ENCODE peak calls at places on chromosomes 6 and 20, in four cellular contexts. H, O, B and E are unnamed samples.

GRCh38 chr6:102619585-102619984 is 1226.1 kb downstream of the GRIK2 start:
- DNase-seq in B (peak), O (peak), H (no peak), E (peak)

GRCh38 chr6:169972736-169973135 is 221.3 kb downstream of the ERMARD start:
- DNase-seq in H (no peak), B (no peak), O (no peak), E (no peak)

GRCh38 chr6:52024451-52025068 is 62.9 kb downstream of the PKHD1 start:
- DNase-seq in H (no peak), O (no peak), B (no peak), E (no peak)

GRCh38 chr20:2759603-2760360 is 40.6 kb downstream of the CPXM1 start:
- DNase-seq in O (no peak), B (no peak), H (no peak), E (no peak)

GRCh38 chr6:78436335-78436734 is 431.0 kb upstream of the IRAK1BP1 start:
- DNase-seq in O (peak), H (no peak), B (peak), E (peak)

GRCh38 chr6:75993236-75994162 is 79.0 kb downstream of the IMPG1 start:
- DNase-seq in O (no peak), B (no peak), H (no peak), E (no peak)

GRCh38 chr20:50224553-50225255 is 34.1 kb downstream of the CEBPB start:
- DNase-seq in O (peak), B (peak), H (peak), E (peak)

GRCh38 chr6:42745083-42745637 is 743 bp downstream of the TBCC start:
- DNase-seq in B (peak), O (peak), H (peak), E (no peak)

GRCh38 chr6:119348308-119349040 is 1.1 kb downstream of the MAN1A1 start:
- DNase-seq in O (no peak), B (peak), H (peak), E (no peak)

GRCh38 chr20:44618318-44618731 is 33.2 kb downstream of the ADA start:
- DNase-seq in B (no peak), O (no peak), H (peak), E (no peak)

DNA sequence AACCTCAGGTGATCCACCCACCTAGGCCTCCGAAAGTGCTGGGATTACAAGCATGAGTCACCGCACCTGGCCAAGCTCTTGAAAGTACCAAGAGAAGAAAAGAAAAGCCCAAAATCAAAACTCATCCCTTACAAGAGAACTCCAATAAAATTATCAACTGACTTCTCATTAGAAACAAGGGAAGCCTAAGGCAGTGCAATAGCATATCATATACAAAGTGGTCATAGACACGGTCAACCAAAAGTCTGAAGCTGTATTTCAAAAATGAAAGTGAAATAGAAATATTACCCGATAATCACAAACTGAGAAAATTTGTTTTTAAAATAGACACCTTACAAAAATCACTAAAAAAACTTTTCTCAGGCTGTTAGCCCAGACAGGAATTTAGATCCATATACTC is 1321.1 kb upstream of the GJE1 start:
- DNase-seq in B (no peak), H (no peak), O (no peak), E (no peak)
- H3K4me3 ChIP-seq in B (no peak), H (no peak), O (no peak), E (no peak)

GRCh38 chr6:29685718-29686326 is 4.9 kb upstream of the ZFP57 start:
- DNase-seq in H (peak), B (no peak), O (no peak), E (no peak)
- TF ChIP-seq CTCF in H (peak), B (no peak), O (peak), E (no peak)

GRCh38 chr6:34246563-34247391 is 2.0 kb downstream of the SMIM29 start:
- DNase-seq in O (peak), H (peak), B (peak), E (no peak)

GRCh38 chr6:34246249-34246562 is 2.6 kb downstream of the SMIM29 start:
- DNase-seq in O (no peak), H (no peak), B (no peak), E (no peak)

GRCh38 chr6:34248727-34249468 is at the start of gene SMIM29:
- DNase-seq in B (peak), O (peak), H (peak), E (peak)

GRCh38 chr6:34248198-34248726 is 544 bp downstream of the SMIM29 start:
- DNase-seq in H (peak), B (no peak), O (no peak), E (no peak)

GRCh38 chr6:34247481-34248197 is 1.2 kb downstream of the SMIM29 start:
- DNase-seq in H (no peak), O (no peak), B (no peak), E (no peak)
- H3K4me3 ChIP-seq in H (peak), O (peak), B (no peak), E (peak)

GRCh38 chr20:48295966-48296421 is 510.7 kb upstream of the SULF2 start:
- DNase-seq in H (no peak), B (peak), O (peak), E (no peak)
- TF ChIP-seq CTCF in H (no peak), B (no peak), O (no peak), E (no peak)

DNA sequence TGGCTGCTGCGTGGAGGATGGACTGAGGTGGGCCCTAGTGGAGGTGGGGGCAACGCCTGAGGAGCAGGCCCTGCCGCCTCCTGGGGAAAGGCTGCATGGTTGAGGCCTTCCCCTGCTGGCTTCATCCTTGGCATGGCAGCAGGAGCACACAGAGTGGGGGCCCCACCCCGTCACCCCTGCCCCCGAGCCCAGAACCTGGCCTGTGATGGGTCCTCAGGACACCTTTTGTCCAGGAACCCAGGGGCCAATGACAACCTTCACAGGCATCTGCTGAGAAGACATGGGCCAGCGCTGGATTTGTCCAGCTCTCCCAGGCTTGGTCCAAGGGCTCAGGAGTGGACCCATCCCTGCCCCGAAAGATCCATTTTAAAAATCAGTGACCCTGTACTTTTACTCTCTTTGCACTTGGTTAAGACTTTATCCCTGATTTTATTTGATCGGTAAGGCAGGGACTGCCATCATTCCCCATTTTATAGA is 575 bp upstream of the SLC17A9 start:
- DNase-seq in B (no peak), O (no peak), H (no peak), E (no peak)
- H3K4me3 ChIP-seq in B (no peak), O (no peak), H (peak), E (no peak)

GRCh38 chr20:53939554-53940355 is 130.6 kb downstream of the BCAS1 start:
- DNase-seq in H (peak), B (peak), O (peak), E (peak)
- TF ChIP-seq CTCF in H (peak), B (peak), O (peak), E (peak)